ENCODE peak calls at places on chromosomes 16 and 17, in four cellular contexts. Q is HepG2, K is GM23248, I is astrocyte. R is an unnamed sample.

GRCh38 chr16:1109648-1110047 is 13.6 kb upstream of the C1QTNF8 start:
- DNase-seq in Q (no peak), K (no peak), I (no peak), R (no peak)

GRCh38 chr17:38724337-38724988 is 5.7 kb upstream of the CISD3 start:
- DNase-seq in Q (no peak), K (no peak), I (no peak), R (no peak)

GRCh38 chr17:1203111-1203966 is 23.6 kb upstream of the ABR start:
- DNase-seq in Q (no peak), K (peak; percentile 92), I (peak; percentile 55), R (no peak)

GRCh38 chr17:40098846-40099626 is 1.4 kb downstream of the NR1D1 start:
- DNase-seq in Q (peak; percentile 99), K (peak; percentile 100), I (peak; percentile 93), R (peak; percentile 99)

GRCh38 chr16:81401035-81401950 is 43.3 kb upstream of the CMIP start:
- DNase-seq in Q (peak; percentile 12), K (peak; percentile 87), I (peak; percentile 66), R (no peak)

GRCh38 chr17:36092228-36092627 is 2.3 kb upstream of the CCL3 start:
- DNase-seq in Q (no peak), K (no peak), I (no peak), R (peak; percentile 94)

GRCh38 chr17:32873114-32873513 is 3.8 kb downstream of the MYO1D start:
- DNase-seq in Q (no peak), K (no peak), I (no peak), R (no peak)

GRCh38 chr17:82439829-82440365 is 10.7 kb downstream of the CYBC1 start:
- DNase-seq in Q (no peak), K (no peak), I (no peak), R (no peak)

GRCh38 chr16:67014641-67015315 is 14.2 kb upstream of the CBFB start:
- DNase-seq in Q (no peak), K (no peak), I (no peak), R (no peak)

GRCh38 chr16:67013238-67013822 is 15.6 kb upstream of the CBFB start:
- DNase-seq in Q (no peak), K (no peak), I (no peak), R (no peak)

GRCh38 chr16:67016143-67016542 is 12.8 kb upstream of the CBFB start:
- DNase-seq in Q (no peak), K (no peak), I (no peak), R (no peak)

GRCh38 chr16:67015317-67015731 is 13.6 kb upstream of the CBFB start:
- DNase-seq in Q (no peak), K (no peak), I (no peak), R (no peak)

GRCh38 chr16:67013823-67014640 is 14.9 kb upstream of the CBFB start:
- DNase-seq in Q (peak; percentile 46), K (peak; percentile 84), I (peak; percentile 18), R (peak; percentile 41)
- TF ChIP-seq EZH2 in Q (no peak), K (no peak), I (no peak), R (no peak)

GRCh38 chr17:74547736-74548135 is 1.8 kb upstream of the CD300C start:
- DNase-seq in Q (no peak), K (no peak), I (no peak), R (no peak)
- H3K4me2 ChIP-seq in Q (no peak overlapping the region), K (no peak overlapping the region), I (no peak overlapping the region), R (no peak overlapping the region)

GRCh38 chr17:8339540-8339939 is at the start of gene ODF4:
- DNase-seq in Q (no peak), K (no peak), I (no peak), R (no peak)

GRCh38 chr17:8333281-8333680 is 6.4 kb upstream of the ODF4 start:
- DNase-seq in Q (no peak), K (no peak), I (no peak), R (no peak)

GRCh38 chr17:8341456-8341855 is 1.8 kb downstream of the ODF4 start:
- DNase-seq in Q (no peak), K (peak; percentile 15), I (no peak), R (no peak)

GRCh38 chr17:8337802-8338744 is 1.6 kb upstream of the ODF4 start:
- DNase-seq in Q (no peak), K (peak; percentile 35), I (no peak), R (no peak)

GRCh38 chr17:8338806-8339205 is 834 bp upstream of the ODF4 start:
- DNase-seq in Q (no peak), K (no peak), I (no peak), R (no peak)
- TF ChIP-seq EZH2 in Q (no peak), K (no peak), I (no peak), R (no peak)

GRCh38 chr16:75432828-75433731 is at the start of gene CFDP1:
- DNase-seq in Q (peak; percentile 94), K (peak; percentile 99), I (peak; percentile 77), R (peak; percentile 91)

GRCh38 chr16:75433732-75434413 is 570 bp upstream of the CFDP1 start:
- DNase-seq in Q (peak; percentile 93), K (peak; percentile 95), I (peak; percentile 94), R (peak; percentile 66)

GRCh38 chr16:75424096-75424762 is 9.1 kb downstream of the CFDP1 start:
- DNase-seq in Q (peak; percentile 78), K (no peak), I (no peak), R (no peak)

GRCh38 chr16:75429621-75430403 is 3.5 kb downstream of the CFDP1 start:
- DNase-seq in Q (no peak), K (no peak), I (no peak), R (no peak)
- H3K4me2 ChIP-seq in Q (no peak overlapping the region), K (no peak overlapping the region), I (no peak overlapping the region), R (no peak overlapping the region)

GRCh38 chr16:67336646-67337045 is 10.0 kb downstream of the LRRC36 start:
- DNase-seq in Q (no peak), K (peak; percentile 15), I (no peak), R (no peak)

GRCh38 chr16:67336111-67336510 is 9.5 kb downstream of the LRRC36 start:
- DNase-seq in Q (no peak), K (no peak), I (no peak), R (no peak)

GRCh38 chr16:67341250-67341649 is 14.6 kb downstream of the LRRC36 start:
- DNase-seq in Q (no peak), K (no peak), I (no peak), R (no peak)

GRCh38 chr16:67342616-67343015 is 16.0 kb downstream of the LRRC36 start:
- DNase-seq in Q (no peak), K (no peak), I (no peak), R (no peak)

DNA sequence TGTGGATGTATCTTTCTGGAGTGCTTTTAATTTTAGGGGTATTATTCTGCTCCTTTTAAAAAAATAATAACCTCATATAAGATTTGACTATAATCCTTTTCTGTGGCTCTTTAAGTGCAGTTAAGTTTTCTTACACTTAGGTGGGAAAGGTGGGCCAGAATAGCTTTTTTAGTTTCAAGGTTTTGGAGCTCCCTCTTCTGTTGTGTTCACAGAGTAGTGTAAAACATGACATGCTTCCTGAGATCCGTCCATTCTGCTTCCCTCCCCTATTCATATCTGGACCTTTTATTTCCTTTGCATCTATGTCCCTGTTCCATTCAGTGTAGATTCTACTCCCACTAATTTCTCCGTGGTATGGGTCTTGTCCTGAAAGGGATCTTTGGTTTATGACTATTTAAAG is 12.8 kb downstream of the LRRC36 start:
- DNase-seq in Q (peak; percentile 21), K (peak; percentile 42), I (peak; percentile 9), R (no peak)
- TF ChIP-seq EZH2 in Q (no peak), K (no peak), I (no peak), R (no peak)